ENCODE peak calls at places on chromosomes 7 and 10, in ten cellular contexts. One of them, this sample, is unnamed.

GRCh38 chr7:151833691-151834090 is 43.2 kb downstream of the PRKAG2 start:
- DNase-seq in iPS-NIHi11: no peak
- DNase-seq in HEK293T: no peak
- DNase-seq in fibroblast of lung: no peak
- DNase-seq in activated T-cell treated with anti-CD3 and anti-CD28 coated beads, Interleukin-2, amount 50 U/mL, for 4 hours: no peak
- DNase-seq in stimulated activated CD4-positive, alpha-beta T cell treated with anti-CD3 and anti-CD28 coated beads, Interleukin-1b, Interleukin-23, amount 100 ng/mL, for 24 hours: no peak
- DNase-seq in NCI-H1436 treated with DMSO at 0.1 percent for 48 hours: no peak
- DNase-seq in amygdala: no peak
- DNase-seq in H54: no peak
- DNase-seq in head of caudate nucleus: no peak
- DNase-seq in this sample: no peak

GRCh38 chr7:6551016-6551511 is at the start of gene GRID2IP:
- DNase-seq in iPS-NIHi11: peak
- DNase-seq in HEK293T: no peak
- DNase-seq in fibroblast of lung: no peak
- DNase-seq in activated T-cell treated with anti-CD3 and anti-CD28 coated beads, Interleukin-2, amount 50 U/mL, for 4 hours: no peak
- DNase-seq in stimulated activated CD4-positive, alpha-beta T cell treated with anti-CD3 and anti-CD28 coated beads, Interleukin-1b, Interleukin-23, amount 100 ng/mL, for 24 hours: no peak
- DNase-seq in NCI-H1436 treated with DMSO at 0.1 percent for 48 hours: no peak
- DNase-seq in amygdala: no peak
- DNase-seq in H54: no peak
- DNase-seq in head of caudate nucleus: no peak
- DNase-seq in this sample: no peak

GRCh38 chr10:32411797-32412498 is 34.0 kb upstream of the CCDC7 start:
- DNase-seq in iPS-NIHi11: no peak
- DNase-seq in HEK293T: no peak
- DNase-seq in fibroblast of lung: no peak
- DNase-seq in activated T-cell treated with anti-CD3 and anti-CD28 coated beads, Interleukin-2, amount 50 U/mL, for 4 hours: no peak
- DNase-seq in stimulated activated CD4-positive, alpha-beta T cell treated with anti-CD3 and anti-CD28 coated beads, Interleukin-1b, Interleukin-23, amount 100 ng/mL, for 24 hours: no peak
- DNase-seq in NCI-H1436 treated with DMSO at 0.1 percent for 48 hours: no peak
- DNase-seq in amygdala: no peak
- DNase-seq in H54: no peak
- DNase-seq in head of caudate nucleus: no peak
- DNase-seq in this sample: peak

GRCh38 chr7:146736446-146737190 is 620.0 kb downstream of the CNTNAP2 start:
- DNase-seq in iPS-NIHi11: no peak
- DNase-seq in HEK293T: no peak
- DNase-seq in fibroblast of lung: no peak
- DNase-seq in activated T-cell treated with anti-CD3 and anti-CD28 coated beads, Interleukin-2, amount 50 U/mL, for 4 hours: no peak
- DNase-seq in stimulated activated CD4-positive, alpha-beta T cell treated with anti-CD3 and anti-CD28 coated beads, Interleukin-1b, Interleukin-23, amount 100 ng/mL, for 24 hours: no peak
- DNase-seq in NCI-H1436 treated with DMSO at 0.1 percent for 48 hours: no peak
- DNase-seq in amygdala: no peak
- DNase-seq in H54: no peak
- DNase-seq in head of caudate nucleus: no peak
- DNase-seq in this sample: no peak

GRCh38 chr10:21517134-21517982 is 8.1 kb downstream of the SKIDA1 start:
- DNase-seq in iPS-NIHi11: peak
- DNase-seq in HEK293T: peak
- DNase-seq in fibroblast of lung: peak
- DNase-seq in activated T-cell treated with anti-CD3 and anti-CD28 coated beads, Interleukin-2, amount 50 U/mL, for 4 hours: no peak
- DNase-seq in stimulated activated CD4-positive, alpha-beta T cell treated with anti-CD3 and anti-CD28 coated beads, Interleukin-1b, Interleukin-23, amount 100 ng/mL, for 24 hours: no peak
- DNase-seq in NCI-H1436 treated with DMSO at 0.1 percent for 48 hours: no peak
- DNase-seq in amygdala: no peak
- DNase-seq in H54: no peak
- DNase-seq in head of caudate nucleus: peak
- DNase-seq in this sample: peak

GRCh38 chr10:77613476-77614130 is 24.0 kb downstream of the KCNMA1 start:
- DNase-seq in iPS-NIHi11: peak
- DNase-seq in HEK293T: no peak
- DNase-seq in fibroblast of lung: peak
- DNase-seq in activated T-cell treated with anti-CD3 and anti-CD28 coated beads, Interleukin-2, amount 50 U/mL, for 4 hours: no peak
- DNase-seq in stimulated activated CD4-positive, alpha-beta T cell treated with anti-CD3 and anti-CD28 coated beads, Interleukin-1b, Interleukin-23, amount 100 ng/mL, for 24 hours: no peak
- DNase-seq in NCI-H1436 treated with DMSO at 0.1 percent for 48 hours: no peak
- DNase-seq in amygdala: no peak
- DNase-seq in H54: no peak
- DNase-seq in head of caudate nucleus: no peak
- DNase-seq in this sample: no peak

GRCh38 chr10:47195274-47195885 is 104.6 kb upstream of the GDF10 start:
- DNase-seq in iPS-NIHi11: no peak
- DNase-seq in HEK293T: no peak
- DNase-seq in fibroblast of lung: no peak
- DNase-seq in activated T-cell treated with anti-CD3 and anti-CD28 coated beads, Interleukin-2, amount 50 U/mL, for 4 hours: no peak
- DNase-seq in stimulated activated CD4-positive, alpha-beta T cell treated with anti-CD3 and anti-CD28 coated beads, Interleukin-1b, Interleukin-23, amount 100 ng/mL, for 24 hours: no peak
- DNase-seq in NCI-H1436 treated with DMSO at 0.1 percent for 48 hours: no peak
- DNase-seq in amygdala: no peak
- DNase-seq in H54: no peak
- DNase-seq in head of caudate nucleus: no peak
- DNase-seq in this sample: no peak

GRCh38 chr7:28672397-28672797 is 260.1 kb downstream of the CREB5 start:
- DNase-seq in iPS-NIHi11: peak
- DNase-seq in HEK293T: no peak
- DNase-seq in fibroblast of lung: peak
- DNase-seq in activated T-cell treated with anti-CD3 and anti-CD28 coated beads, Interleukin-2, amount 50 U/mL, for 4 hours: no peak
- DNase-seq in stimulated activated CD4-positive, alpha-beta T cell treated with anti-CD3 and anti-CD28 coated beads, Interleukin-1b, Interleukin-23, amount 100 ng/mL, for 24 hours: no peak
- DNase-seq in NCI-H1436 treated with DMSO at 0.1 percent for 48 hours: no peak
- DNase-seq in amygdala: no peak
- DNase-seq in H54: no peak
- DNase-seq in head of caudate nucleus: no peak
- DNase-seq in this sample: no peak

GRCh38 chr10:26555719-26556368 is 117.7 kb downstream of the APBB1IP start:
- DNase-seq in iPS-NIHi11: no peak
- DNase-seq in HEK293T: no peak
- DNase-seq in fibroblast of lung: peak
- DNase-seq in activated T-cell treated with anti-CD3 and anti-CD28 coated beads, Interleukin-2, amount 50 U/mL, for 4 hours: no peak
- DNase-seq in stimulated activated CD4-positive, alpha-beta T cell treated with anti-CD3 and anti-CD28 coated beads, Interleukin-1b, Interleukin-23, amount 100 ng/mL, for 24 hours: no peak
- DNase-seq in NCI-H1436 treated with DMSO at 0.1 percent for 48 hours: no peak
- DNase-seq in amygdala: no peak
- DNase-seq in H54: no peak
- DNase-seq in head of caudate nucleus: peak
- DNase-seq in this sample: no peak

GRCh38 chr7:131546583-131547111 is 9.8 kb downstream of the PODXL start:
- DNase-seq in iPS-NIHi11: peak
- DNase-seq in HEK293T: peak
- DNase-seq in fibroblast of lung: no peak
- DNase-seq in activated T-cell treated with anti-CD3 and anti-CD28 coated beads, Interleukin-2, amount 50 U/mL, for 4 hours: peak
- DNase-seq in stimulated activated CD4-positive, alpha-beta T cell treated with anti-CD3 and anti-CD28 coated beads, Interleukin-1b, Interleukin-23, amount 100 ng/mL, for 24 hours: peak
- DNase-seq in NCI-H1436 treated with DMSO at 0.1 percent for 48 hours: no peak
- DNase-seq in amygdala: no peak
- DNase-seq in H54: no peak
- DNase-seq in head of caudate nucleus: peak
- DNase-seq in this sample: peak

GRCh38 chr10:70967591-70968588 is 79.5 kb upstream of the PCBD1 start:
- DNase-seq in iPS-NIHi11: peak
- DNase-seq in HEK293T: no peak
- DNase-seq in fibroblast of lung: peak
- DNase-seq in activated T-cell treated with anti-CD3 and anti-CD28 coated beads, Interleukin-2, amount 50 U/mL, for 4 hours: no peak
- DNase-seq in stimulated activated CD4-positive, alpha-beta T cell treated with anti-CD3 and anti-CD28 coated beads, Interleukin-1b, Interleukin-23, amount 100 ng/mL, for 24 hours: no peak
- DNase-seq in NCI-H1436 treated with DMSO at 0.1 percent for 48 hours: no peak
- DNase-seq in amygdala: no peak
- DNase-seq in H54: no peak
- DNase-seq in head of caudate nucleus: no peak
- DNase-seq in this sample: no peak

GRCh38 chr10:25226775-25227682 is 52.2 kb downstream of the GPR158 start:
- DNase-seq in iPS-NIHi11: peak
- DNase-seq in HEK293T: peak
- DNase-seq in fibroblast of lung: peak
- DNase-seq in activated T-cell treated with anti-CD3 and anti-CD28 coated beads, Interleukin-2, amount 50 U/mL, for 4 hours: no peak
- DNase-seq in stimulated activated CD4-positive, alpha-beta T cell treated with anti-CD3 and anti-CD28 coated beads, Interleukin-1b, Interleukin-23, amount 100 ng/mL, for 24 hours: no peak
- DNase-seq in NCI-H1436 treated with DMSO at 0.1 percent for 48 hours: no peak
- DNase-seq in amygdala: no peak
- DNase-seq in H54: peak
- DNase-seq in head of caudate nucleus: peak
- DNase-seq in this sample: peak

GRCh38 chr10:93346712-93347111 is 135.4 kb downstream of the MYOF start:
- DNase-seq in iPS-NIHi11: no peak
- DNase-seq in HEK293T: no peak
- DNase-seq in fibroblast of lung: peak
- DNase-seq in activated T-cell treated with anti-CD3 and anti-CD28 coated beads, Interleukin-2, amount 50 U/mL, for 4 hours: no peak
- DNase-seq in stimulated activated CD4-positive, alpha-beta T cell treated with anti-CD3 and anti-CD28 coated beads, Interleukin-1b, Interleukin-23, amount 100 ng/mL, for 24 hours: no peak
- DNase-seq in NCI-H1436 treated with DMSO at 0.1 percent for 48 hours: no peak
- DNase-seq in amygdala: no peak
- DNase-seq in H54: no peak
- DNase-seq in head of caudate nucleus: no peak
- DNase-seq in this sample: peak

GRCh38 chr10:130141878-130142277 is 5.7 kb downstream of the GLRX3 start:
- DNase-seq in iPS-NIHi11: no peak
- DNase-seq in HEK293T: no peak
- DNase-seq in fibroblast of lung: no peak
- DNase-seq in activated T-cell treated with anti-CD3 and anti-CD28 coated beads, Interleukin-2, amount 50 U/mL, for 4 hours: no peak
- DNase-seq in stimulated activated CD4-positive, alpha-beta T cell treated with anti-CD3 and anti-CD28 coated beads, Interleukin-1b, Interleukin-23, amount 100 ng/mL, for 24 hours: no peak
- DNase-seq in NCI-H1436 treated with DMSO at 0.1 percent for 48 hours: no peak
- DNase-seq in amygdala: no peak
- DNase-seq in H54: no peak
- DNase-seq in head of caudate nucleus: no peak
- DNase-seq in this sample: no peak

GRCh38 chr7:115731796-115732471 is 298.6 kb downstream of the TFEC start:
- DNase-seq in iPS-NIHi11: no peak
- DNase-seq in HEK293T: no peak
- DNase-seq in fibroblast of lung: no peak
- DNase-seq in activated T-cell treated with anti-CD3 and anti-CD28 coated beads, Interleukin-2, amount 50 U/mL, for 4 hours: no peak
- DNase-seq in stimulated activated CD4-positive, alpha-beta T cell treated with anti-CD3 and anti-CD28 coated beads, Interleukin-1b, Interleukin-23, amount 100 ng/mL, for 24 hours: no peak
- DNase-seq in NCI-H1436 treated with DMSO at 0.1 percent for 48 hours: peak
- DNase-seq in amygdala: no peak
- DNase-seq in H54: no peak
- DNase-seq in head of caudate nucleus: no peak
- DNase-seq in this sample: no peak

GRCh38 chr10:126270116-126270515 is 118.2 kb downstream of the ADAM12 start:
- DNase-seq in iPS-NIHi11: no peak
- DNase-seq in HEK293T: no peak
- DNase-seq in fibroblast of lung: peak
- DNase-seq in activated T-cell treated with anti-CD3 and anti-CD28 coated beads, Interleukin-2, amount 50 U/mL, for 4 hours: no peak
- DNase-seq in stimulated activated CD4-positive, alpha-beta T cell treated with anti-CD3 and anti-CD28 coated beads, Interleukin-1b, Interleukin-23, amount 100 ng/mL, for 24 hours: no peak
- DNase-seq in NCI-H1436 treated with DMSO at 0.1 percent for 48 hours: no peak
- DNase-seq in amygdala: no peak
- DNase-seq in H54: peak
- DNase-seq in head of caudate nucleus: no peak
- DNase-seq in this sample: no peak

GRCh38 chr7:151218170-151218569 is 7.9 kb upstream of the H2BK1 start:
- DNase-seq in iPS-NIHi11: no peak
- DNase-seq in HEK293T: no peak
- DNase-seq in fibroblast of lung: no peak
- DNase-seq in activated T-cell treated with anti-CD3 and anti-CD28 coated beads, Interleukin-2, amount 50 U/mL, for 4 hours: no peak
- DNase-seq in stimulated activated CD4-positive, alpha-beta T cell treated with anti-CD3 and anti-CD28 coated beads, Interleukin-1b, Interleukin-23, amount 100 ng/mL, for 24 hours: no peak
- DNase-seq in NCI-H1436 treated with DMSO at 0.1 percent for 48 hours: no peak
- DNase-seq in amygdala: no peak
- DNase-seq in H54: no peak
- DNase-seq in head of caudate nucleus: no peak
- DNase-seq in this sample: no peak

GRCh38 chr10:118590334-118590733 is 5.1 kb downstream of the PRLHR start:
- DNase-seq in iPS-NIHi11: no peak
- DNase-seq in HEK293T: no peak
- DNase-seq in fibroblast of lung: peak
- DNase-seq in activated T-cell treated with anti-CD3 and anti-CD28 coated beads, Interleukin-2, amount 50 U/mL, for 4 hours: no peak
- DNase-seq in stimulated activated CD4-positive, alpha-beta T cell treated with anti-CD3 and anti-CD28 coated beads, Interleukin-1b, Interleukin-23, amount 100 ng/mL, for 24 hours: no peak
- DNase-seq in NCI-H1436 treated with DMSO at 0.1 percent for 48 hours: peak
- DNase-seq in amygdala: no peak
- DNase-seq in H54: no peak
- DNase-seq in head of caudate nucleus: peak
- DNase-seq in this sample: no peak

GRCh38 chr10:21080246-21080645 is 183.1 kb upstream of the NEBL start:
- DNase-seq in iPS-NIHi11: no peak
- DNase-seq in HEK293T: no peak
- DNase-seq in fibroblast of lung: peak
- DNase-seq in activated T-cell treated with anti-CD3 and anti-CD28 coated beads, Interleukin-2, amount 50 U/mL, for 4 hours: no peak
- DNase-seq in stimulated activated CD4-positive, alpha-beta T cell treated with anti-CD3 and anti-CD28 coated beads, Interleukin-1b, Interleukin-23, amount 100 ng/mL, for 24 hours: no peak
- DNase-seq in NCI-H1436 treated with DMSO at 0.1 percent for 48 hours: no peak
- DNase-seq in amygdala: no peak
- DNase-seq in H54: no peak
- DNase-seq in head of caudate nucleus: no peak
- DNase-seq in this sample: no peak

GRCh38 chr7:30656611-30657010 is 25.6 kb downstream of the CRHR2 start:
- DNase-seq in iPS-NIHi11: no peak
- DNase-seq in HEK293T: no peak
- DNase-seq in fibroblast of lung: no peak
- DNase-seq in activated T-cell treated with anti-CD3 and anti-CD28 coated beads, Interleukin-2, amount 50 U/mL, for 4 hours: no peak
- DNase-seq in stimulated activated CD4-positive, alpha-beta T cell treated with anti-CD3 and anti-CD28 coated beads, Interleukin-1b, Interleukin-23, amount 100 ng/mL, for 24 hours: no peak
- DNase-seq in NCI-H1436 treated with DMSO at 0.1 percent for 48 hours: no peak
- DNase-seq in amygdala: no peak
- DNase-seq in H54: no peak
- DNase-seq in head of caudate nucleus: no peak
- DNase-seq in this sample: no peak

GRCh38 chr10:96511044-96511945 is 2.4 kb downstream of the TLL2 start:
- DNase-seq in iPS-NIHi11: peak
- DNase-seq in HEK293T: peak
- DNase-seq in fibroblast of lung: no peak
- DNase-seq in activated T-cell treated with anti-CD3 and anti-CD28 coated beads, Interleukin-2, amount 50 U/mL, for 4 hours: no peak
- DNase-seq in stimulated activated CD4-positive, alpha-beta T cell treated with anti-CD3 and anti-CD28 coated beads, Interleukin-1b, Interleukin-23, amount 100 ng/mL, for 24 hours: no peak
- DNase-seq in NCI-H1436 treated with DMSO at 0.1 percent for 48 hours: no peak
- DNase-seq in amygdala: no peak
- DNase-seq in H54: peak
- DNase-seq in head of caudate nucleus: peak
- DNase-seq in this sample: peak

GRCh38 chr7:76191783-76192240 is 9.9 kb upstream of the SRRM3 start:
- DNase-seq in iPS-NIHi11: peak
- DNase-seq in HEK293T: peak
- DNase-seq in fibroblast of lung: peak
- DNase-seq in activated T-cell treated with anti-CD3 and anti-CD28 coated beads, Interleukin-2, amount 50 U/mL, for 4 hours: no peak
- DNase-seq in stimulated activated CD4-positive, alpha-beta T cell treated with anti-CD3 and anti-CD28 coated beads, Interleukin-1b, Interleukin-23, amount 100 ng/mL, for 24 hours: no peak
- DNase-seq in NCI-H1436 treated with DMSO at 0.1 percent for 48 hours: no peak
- DNase-seq in amygdala: no peak
- DNase-seq in H54: peak
- DNase-seq in head of caudate nucleus: no peak
- DNase-seq in this sample: peak

GRCh38 chr10:72074413-72075183 is 13.8 kb downstream of the SPOCK2 start:
- DNase-seq in iPS-NIHi11: no peak
- DNase-seq in HEK293T: no peak
- DNase-seq in fibroblast of lung: no peak
- DNase-seq in activated T-cell treated with anti-CD3 and anti-CD28 coated beads, Interleukin-2, amount 50 U/mL, for 4 hours: no peak
- DNase-seq in stimulated activated CD4-positive, alpha-beta T cell treated with anti-CD3 and anti-CD28 coated beads, Interleukin-1b, Interleukin-23, amount 100 ng/mL, for 24 hours: no peak
- DNase-seq in NCI-H1436 treated with DMSO at 0.1 percent for 48 hours: no peak
- DNase-seq in amygdala: no peak
- DNase-seq in H54: no peak
- DNase-seq in head of caudate nucleus: no peak
- DNase-seq in this sample: no peak

GRCh38 chr10:112955736-112956421 is 5.8 kb downstream of the TCF7L2 start:
- DNase-seq in iPS-NIHi11: no peak
- DNase-seq in HEK293T: no peak
- DNase-seq in fibroblast of lung: peak
- DNase-seq in activated T-cell treated with anti-CD3 and anti-CD28 coated beads, Interleukin-2, amount 50 U/mL, for 4 hours: no peak
- DNase-seq in stimulated activated CD4-positive, alpha-beta T cell treated with anti-CD3 and anti-CD28 coated beads, Interleukin-1b, Interleukin-23, amount 100 ng/mL, for 24 hours: no peak
- DNase-seq in NCI-H1436 treated with DMSO at 0.1 percent for 48 hours: no peak
- DNase-seq in amygdala: no peak
- DNase-seq in H54: no peak
- DNase-seq in head of caudate nucleus: no peak
- DNase-seq in this sample: peak

GRCh38 chr7:26284995-26285632 is 6.5 kb upstream of the SNX10 start:
- DNase-seq in iPS-NIHi11: no peak
- DNase-seq in HEK293T: peak
- DNase-seq in fibroblast of lung: no peak
- DNase-seq in activated T-cell treated with anti-CD3 and anti-CD28 coated beads, Interleukin-2, amount 50 U/mL, for 4 hours: no peak
- DNase-seq in stimulated activated CD4-positive, alpha-beta T cell treated with anti-CD3 and anti-CD28 coated beads, Interleukin-1b, Interleukin-23, amount 100 ng/mL, for 24 hours: no peak
- DNase-seq in NCI-H1436 treated with DMSO at 0.1 percent for 48 hours: no peak
- DNase-seq in amygdala: no peak
- DNase-seq in H54: no peak
- DNase-seq in head of caudate nucleus: no peak
- DNase-seq in this sample: no peak

GRCh38 chr10:84659497-84660276 is 331.3 kb downstream of the CCSER2 start:
- DNase-seq in iPS-NIHi11: no peak
- DNase-seq in HEK293T: no peak
- DNase-seq in fibroblast of lung: no peak
- DNase-seq in activated T-cell treated with anti-CD3 and anti-CD28 coated beads, Interleukin-2, amount 50 U/mL, for 4 hours: no peak
- DNase-seq in stimulated activated CD4-positive, alpha-beta T cell treated with anti-CD3 and anti-CD28 coated beads, Interleukin-1b, Interleukin-23, amount 100 ng/mL, for 24 hours: no peak
- DNase-seq in NCI-H1436 treated with DMSO at 0.1 percent for 48 hours: no peak
- DNase-seq in amygdala: no peak
- DNase-seq in H54: no peak
- DNase-seq in head of caudate nucleus: no peak
- DNase-seq in this sample: no peak

GRCh38 chr10:29381230-29381563 is 92.3 kb downstream of the LYZL1 start:
- DNase-seq in iPS-NIHi11: no peak
- DNase-seq in HEK293T: no peak
- DNase-seq in fibroblast of lung: peak
- DNase-seq in activated T-cell treated with anti-CD3 and anti-CD28 coated beads, Interleukin-2, amount 50 U/mL, for 4 hours: no peak
- DNase-seq in stimulated activated CD4-positive, alpha-beta T cell treated with anti-CD3 and anti-CD28 coated beads, Interleukin-1b, Interleukin-23, amount 100 ng/mL, for 24 hours: no peak
- DNase-seq in NCI-H1436 treated with DMSO at 0.1 percent for 48 hours: no peak
- DNase-seq in amygdala: no peak
- DNase-seq in H54: no peak
- DNase-seq in head of caudate nucleus: no peak
- DNase-seq in this sample: no peak

GRCh38 chr10:71371750-71372166 is 25.0 kb upstream of the CDH23 start:
- DNase-seq in iPS-NIHi11: no peak
- DNase-seq in HEK293T: no peak
- DNase-seq in fibroblast of lung: no peak
- DNase-seq in activated T-cell treated with anti-CD3 and anti-CD28 coated beads, Interleukin-2, amount 50 U/mL, for 4 hours: no peak
- DNase-seq in stimulated activated CD4-positive, alpha-beta T cell treated with anti-CD3 and anti-CD28 coated beads, Interleukin-1b, Interleukin-23, amount 100 ng/mL, for 24 hours: no peak
- DNase-seq in NCI-H1436 treated with DMSO at 0.1 percent for 48 hours: no peak
- DNase-seq in amygdala: no peak
- DNase-seq in H54: no peak
- DNase-seq in head of caudate nucleus: no peak
- DNase-seq in this sample: no peak